ENCODE peak calls at places on chromosome 5, in ten cellular contexts. Z, F, B, R, S, K, H, W, A and X are unnamed samples. For H3K27me3, the result is how much of the 10 kb centered on the place peaks cover.

GRCh38 chr5:16964821-16965220 is 28.7 kb upstream of the MYO10 start:
- DNase-seq in F (no peak), A (no peak), W (no peak), K (no peak), Z (peak), H (no peak), S (no peak), B (no peak), R (peak), X (no peak)

GRCh38 chr5:154209591-154210081 is 19.1 kb downstream of the GALNT10 start:
- DNase-seq in B (no peak), F (no peak), S (no peak), R (no peak), K (no peak), Z (no peak), H (no peak), A (no peak), W (no peak), X (no peak)

GRCh38 chr5:178236685-178237084 is 4.1 kb upstream of the PHYKPL start:
- DNase-seq in F (no peak), B (no peak), A (no peak), H (no peak), Z (no peak), R (no peak), W (no peak), K (no peak), S (no peak), X (no peak)

GRCh38 chr5:158538506-158539074 is 561.1 kb downstream of the EBF1 start:
- DNase-seq in A (no peak), W (no peak), F (no peak), S (no peak), Z (no peak), B (no peak), R (no peak), H (no peak), K (peak), X (no peak)

GRCh38 chr5:134438268-134438622 is 26.6 kb upstream of the CDKN2AIPNL start:
- DNase-seq in Z (no peak), F (no peak), R (no peak), S (no peak), B (no peak), A (no peak), K (no peak), H (no peak), W (no peak), X (no peak)

GRCh38 chr5:127994087-127994660 is 89.4 kb upstream of the SLC12A2 start:
- DNase-seq in R (no peak), H (no peak), W (no peak), F (no peak), K (no peak), Z (no peak), B (no peak), A (no peak), S (no peak), X (no peak)

GRCh38 chr5:155293605-155294178 is 280.1 kb downstream of the KIF4B start:
- DNase-seq in B (no peak), A (no peak), H (no peak), K (no peak), R (peak), S (no peak), F (no peak), Z (no peak), W (no peak), X (no peak)

GRCh38 chr5:142717582-142718215 is 31.8 kb upstream of the FGF1 start:
- DNase-seq in S (no peak), A (no peak), F (peak), B (no peak), W (no peak), R (peak), K (peak), H (no peak), Z (peak), X (peak)

GRCh38 chr5:179310439-179311090 is 34.7 kb downstream of the ADAMTS2 start:
- DNase-seq in S (no peak), F (no peak), H (peak), R (no peak), Z (no peak), B (no peak), K (no peak), A (no peak), W (no peak), X (no peak)

GRCh38 chr5:158819840-158820620 is 279.7 kb downstream of the EBF1 start:
- DNase-seq in S (no peak), B (no peak), Z (no peak), W (no peak), F (no peak), R (no peak), A (no peak), K (no peak), H (no peak), X (no peak)

GRCh38 chr5:3597002-3597726 is 1.5 kb downstream of the IRX1 start:
- DNase-seq in F (no peak), W (no peak), S (no peak), H (no peak), Z (no peak), A (no peak), K (peak), B (no peak), R (peak), X (no peak)

GRCh38 chr5:67234671-67235176 is 38.1 kb upstream of the CD180 start:
- DNase-seq in W (no peak), K (no peak), F (peak), R (no peak), Z (peak), A (no peak), B (no peak), S (peak), H (no peak), X (peak)

GRCh38 chr5:67047180-67047579 is 149.4 kb downstream of the CD180 start:
- DNase-seq in W (no peak), S (no peak), F (no peak), Z (no peak), H (peak), B (no peak), K (no peak), R (peak), A (no peak), X (no peak)

GRCh38 chr5:112973904-112974303 is 2.7 kb upstream of the DCP2 start:
- DNase-seq in Z (no peak), B (no peak), S (no peak), H (no peak), K (no peak), R (no peak), A (no peak), W (no peak), F (no peak), X (no peak)

GRCh38 chr5:8332666-8333444 is 463.9 kb downstream of the MTRR start:
- DNase-seq in S (no peak), W (no peak), F (no peak), Z (no peak), H (no peak), B (no peak), A (no peak), R (no peak), K (no peak), X (no peak)

GRCh38 chr5:105836906-105837305 is 1833.8 kb downstream of the EFNA5 start:
- DNase-seq in W (no peak), A (no peak), B (no peak), Z (no peak), R (no peak), F (no peak), H (no peak), S (no peak), K (no peak), X (no peak)

GRCh38 chr5:39015743-39016586 is 58.2 kb downstream of the RICTOR start:
- DNase-seq in B (no peak), Z (no peak), R (peak), W (no peak), K (no peak), A (peak), H (no peak), S (no peak), F (no peak), X (peak)

GRCh38 chr5:12217039-12217438 is 312.8 kb upstream of the CTNND2 start:
- DNase-seq in R (no peak), A (no peak), S (no peak), K (peak), H (no peak), F (no peak), B (no peak), Z (no peak), W (no peak), X (no peak)

GRCh38 chr5:174764309-174764708 is 39.9 kb downstream of the MSX2 start:
- DNase-seq in A (no peak), K (no peak), H (no peak), F (no peak), R (no peak), W (no peak), B (no peak), Z (no peak), S (no peak), X (no peak)

DNA sequence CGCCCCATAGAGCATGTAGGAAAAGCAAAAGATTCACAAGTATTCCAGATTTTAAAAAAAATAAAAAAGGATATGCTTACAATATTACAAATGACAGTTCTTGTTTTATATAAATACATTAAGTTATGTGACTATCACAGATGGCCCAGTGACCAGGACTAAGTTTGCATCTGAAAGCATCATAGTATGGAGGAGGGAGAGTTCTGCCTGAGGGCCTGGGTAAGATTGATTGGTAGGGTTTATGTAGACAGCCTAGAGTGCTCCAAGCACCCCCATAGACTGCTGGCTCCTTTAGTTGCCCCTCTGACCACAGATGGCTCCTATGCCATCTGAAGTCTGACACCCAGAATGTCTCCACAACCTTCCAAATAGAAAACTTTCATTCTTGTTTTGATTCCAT is 48.0 kb upstream of the ADAMTS16 start:
- DNase-seq in R (no peak), H (no peak), S (no peak), Z (no peak), B (no peak), W (no peak), K (no peak), A (no peak), F (no peak), X (no peak)
- H3K27me3 ChIP-seq in R (under half), H (under half), S (under half), Z (under half), B (under half), W (under half), K (under half), A (under half), F (half or more), X (under half)

GRCh38 chr5:132013711-132014110 is 2.3 kb upstream of the ACSL6 start:
- DNase-seq in A (no peak), K (peak), B (no peak), S (no peak), Z (no peak), F (no peak), W (no peak), R (no peak), H (peak), X (no peak)

GRCh38 chr5:132012385-132013005 is 1.0 kb upstream of the ACSL6 start:
- DNase-seq in W (no peak), B (no peak), F (no peak), H (peak), R (peak), Z (peak), A (no peak), K (peak), S (no peak), X (peak)

GRCh38 chr5:132011561-132012384 is at the start of gene ACSL6:
- DNase-seq in Z (no peak), S (no peak), K (peak), W (no peak), B (peak), R (peak), F (no peak), H (peak), A (no peak), X (no peak)

GRCh38 chr5:132010645-132011560 is 555 bp downstream of the ACSL6 start:
- DNase-seq in A (no peak), F (no peak), K (peak), S (no peak), R (no peak), B (no peak), H (peak), Z (no peak), W (no peak), X (no peak)

GRCh38 chr5:132013006-132013689 is 1.7 kb upstream of the ACSL6 start:
- DNase-seq in H (peak), F (no peak), R (no peak), S (no peak), B (no peak), Z (no peak), W (no peak), A (no peak), K (peak), X (no peak)
- H3K27me3 ChIP-seq in H (under half), F (half or more), R (half or more), S (under half), B (under half), Z (half or more), W (under half), A (under half), K (under half), X (under half)

DNA sequence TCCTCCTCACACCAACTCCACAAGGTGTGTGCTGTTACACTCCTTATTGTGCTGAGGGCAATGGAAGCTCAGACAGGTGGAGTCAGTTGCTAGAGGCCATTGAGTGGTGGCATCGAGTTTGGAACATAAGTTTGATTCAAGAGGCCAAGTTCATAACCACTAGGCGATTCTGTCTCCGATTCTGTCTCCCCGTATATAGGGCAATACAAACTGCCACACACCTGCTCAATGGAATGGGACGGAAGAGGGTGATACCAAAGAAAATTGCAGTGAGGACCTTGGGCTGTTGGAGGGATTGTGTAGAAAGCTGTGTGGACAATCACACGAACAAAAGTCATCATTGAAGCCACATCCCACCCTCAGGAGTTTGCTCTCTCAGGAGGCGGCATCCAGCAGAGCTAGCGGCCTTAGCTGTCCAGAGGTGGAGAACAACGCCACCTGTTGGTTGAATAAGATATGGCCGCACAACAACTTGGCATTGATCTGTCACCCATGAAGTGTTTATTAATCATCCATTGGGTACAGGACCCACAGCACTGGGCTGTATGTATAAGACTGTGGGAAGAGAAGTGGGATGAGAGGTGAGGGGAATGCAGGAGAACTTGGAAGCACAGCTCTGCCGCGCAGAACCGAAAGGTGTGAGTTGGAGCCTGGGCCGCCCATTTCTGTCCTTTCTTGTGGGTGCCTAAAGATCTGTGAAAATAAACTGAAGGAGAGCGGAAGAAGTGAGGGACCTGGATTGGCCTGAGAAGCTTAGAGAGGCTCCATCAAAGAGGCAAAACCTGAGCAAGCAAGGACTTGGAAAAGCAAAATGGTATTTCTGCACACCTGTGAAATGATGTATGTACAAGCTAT is 16.1 kb upstream of the NEUROG1 start:
- DNase-seq in B (peak), S (peak), A (peak), W (no peak), H (peak), R (peak), K (peak), F (peak), Z (peak), X (peak)
- H3K27me3 ChIP-seq in B (under half), S (under half), A (under half), W (under half), H (under half), R (half or more), K (under half), F (half or more), Z (under half), X (half or more)

GRCh38 chr5:1445313-1445894 is at the start of gene SLC6A3:
- DNase-seq in A (no peak), R (peak), H (no peak), K (peak), B (no peak), F (no peak), W (no peak), S (peak), Z (peak), X (no peak)
- H3K27me3 ChIP-seq in A (under half), R (half or more), H (half or more), K (under half), B (under half), F (half or more), W (under half), S (under half), Z (half or more), X (half or more)

GRCh38 chr5:176704355-176704754 is 57.1 kb downstream of the TSPAN17 start:
- DNase-seq in W (no peak), S (no peak), B (no peak), Z (no peak), F (no peak), K (no peak), R (no peak), A (no peak), H (no peak), X (no peak)
- H3K27me3 ChIP-seq in W (under half), S (under half), B (under half), Z (under half), F (under half), K (under half), R (under half), A (under half), H (under half), X (under half)

DNA sequence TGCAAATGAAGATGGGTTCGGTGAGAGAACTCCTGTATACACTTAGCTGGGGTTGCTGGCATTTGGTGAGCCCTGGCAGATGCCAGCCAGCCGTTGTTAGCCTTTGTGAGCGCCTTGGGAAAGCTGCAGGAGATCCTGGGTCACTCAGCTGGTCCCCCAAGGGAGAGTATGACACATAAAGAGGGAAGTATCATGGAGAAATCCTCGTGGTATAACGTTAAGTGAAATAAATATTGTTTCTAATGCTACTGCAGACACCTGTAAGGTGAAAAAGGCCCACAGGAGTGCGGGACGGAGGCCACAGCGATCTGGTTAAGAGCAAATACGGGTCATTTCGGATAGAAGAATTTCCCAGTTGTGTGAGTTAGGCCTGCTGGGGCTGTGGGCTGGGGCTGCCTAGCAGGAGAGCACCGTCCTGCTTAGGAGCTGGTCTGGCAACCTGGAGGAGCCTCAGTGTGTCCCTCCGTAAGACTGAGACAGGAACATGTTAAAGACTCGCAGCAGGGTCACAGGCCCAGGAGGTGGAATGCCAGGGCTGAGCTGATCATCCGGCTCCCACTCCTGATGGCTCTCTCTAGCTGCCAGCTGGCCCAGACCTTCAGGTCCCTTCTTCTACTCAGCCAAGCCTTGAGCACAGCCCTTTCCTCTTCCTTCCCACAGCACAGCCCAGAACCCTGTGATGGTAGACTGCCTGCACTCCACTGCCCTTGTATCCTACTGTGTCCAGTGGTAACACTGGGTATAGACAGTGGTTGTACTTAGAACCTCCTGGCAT is 4.9 kb downstream of the NKX2-5 start:
- DNase-seq in S (no peak), K (peak), Z (no peak), A (no peak), W (no peak), B (no peak), F (no peak), H (no peak), R (peak), X (no peak)
- H3K27me3 ChIP-seq in S (under half), K (half or more), Z (under half), A (under half), W (under half), B (half or more), F (under half), H (half or more), R (under half), X (half or more)